ENCODE peak calls at places on chromosome 10, in seven cellular contexts. M, O, T, U, I, Z and V are unnamed samples.

GRCh38 chr10:103652599-103653281 is 159.2 kb downstream of the NEURL1 start:
- DNase-seq in M (peak), O (no peak), T (no peak), U (no peak), I (no peak), Z (no peak), V (no peak)

GRCh38 chr10:46298346-46299266 is 11.8 kb downstream of the ANTXRL start:
- DNase-seq in M (no peak), O (no peak), T (no peak), U (peak), I (peak), Z (no peak), V (peak)

GRCh38 chr10:31789555-31789954 is 139.1 kb downstream of the ARHGAP12 start:
- DNase-seq in M (no peak), O (no peak), T (no peak), U (no peak), I (no peak), Z (no peak), V (no peak)

GRCh38 chr10:104895981-104896380 is 254.9 kb downstream of the SORCS3 start:
- DNase-seq in M (no peak), O (no peak), T (no peak), U (no peak), I (no peak), Z (no peak), V (no peak)

GRCh38 chr10:88983206-88983605 is 7.4 kb upstream of the FAS start:
- DNase-seq in M (no peak), O (no peak), T (no peak), U (no peak), I (no peak), Z (no peak), V (no peak)

GRCh38 chr10:132521466-132522102 is 16.0 kb upstream of the INPP5A start:
- DNase-seq in M (peak), O (peak), T (no peak), U (no peak), I (no peak), Z (no peak), V (peak)

GRCh38 chr10:133537551-133538545 is 10.7 kb downstream of the CYP2E1 start:
- DNase-seq in M (no peak), O (no peak), T (no peak), U (no peak), I (no peak), Z (no peak), V (no peak)

GRCh38 chr10:21516270-21517131 is 9.0 kb downstream of the SKIDA1 start:
- DNase-seq in M (peak), O (peak), T (no peak), U (peak), I (peak), Z (peak), V (peak)

GRCh38 chr10:33134011-33134751 is 176.2 kb upstream of the ITGB1 start:
- DNase-seq in M (peak), O (peak), T (peak), U (no peak), I (no peak), Z (peak), V (no peak)

GRCh38 chr10:29146311-29146710 is 142.6 kb upstream of the LYZL1 start:
- DNase-seq in M (no peak), O (no peak), T (no peak), U (no peak), I (no peak), Z (no peak), V (no peak)

GRCh38 chr10:6737758-6738463 is 157.8 kb upstream of the PRKCQ start:
- DNase-seq in M (no peak), O (no peak), T (peak), U (no peak), I (no peak), Z (no peak), V (no peak)

GRCh38 chr10:6743291-6743849 is 163.3 kb upstream of the PRKCQ start:
- DNase-seq in M (no peak), O (no peak), T (peak), U (no peak), I (no peak), Z (no peak), V (no peak)

GRCh38 chr10:6738464-6738824 is 158.4 kb upstream of the PRKCQ start:
- DNase-seq in M (no peak), O (no peak), T (no peak), U (no peak), I (no peak), Z (no peak), V (no peak)

GRCh38 chr10:6739530-6740174 is 159.6 kb upstream of the PRKCQ start:
- DNase-seq in M (no peak), O (no peak), T (no peak), U (no peak), I (no peak), Z (no peak), V (no peak)

DNA sequence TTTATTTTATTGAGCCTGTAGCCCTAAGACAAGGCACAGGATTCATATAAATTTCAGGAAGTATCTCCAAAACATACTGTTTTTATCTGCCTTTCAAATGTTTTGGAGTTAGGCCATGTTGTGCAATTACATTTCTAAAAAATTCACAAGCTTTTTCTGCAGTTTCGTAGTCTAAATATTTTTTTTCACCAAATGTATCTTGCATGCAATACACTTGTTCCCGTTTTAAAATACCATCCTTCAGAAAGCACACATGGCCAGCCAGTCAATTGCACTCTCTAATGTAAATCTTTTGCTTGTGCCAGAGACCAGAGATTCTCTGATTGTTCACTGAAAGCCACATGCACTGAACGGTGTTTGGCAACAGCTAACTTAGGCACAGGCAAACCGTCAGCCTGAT is 161.5 kb upstream of the PRKCQ start:
- DNase-seq in M (no peak), O (no peak), T (no peak), U (no peak), I (no peak), Z (no peak), V (no peak)
- TF ChIP-seq CTCF in M (no peak), O (no peak), T (no peak), U (no peak), I (no peak), Z (no peak), V (no peak)

GRCh38 chr10:35633006-35633980 is 8.8 kb downstream of the FZD8 start:
- DNase-seq in M (no peak), O (no peak), T (no peak), U (no peak), I (no peak), Z (no peak), V (no peak)
- H3K27ac ChIP-seq in M (no peak), O (no peak), T (no peak), U (no peak), I (no peak), Z (no peak), V (no peak)

DNA sequence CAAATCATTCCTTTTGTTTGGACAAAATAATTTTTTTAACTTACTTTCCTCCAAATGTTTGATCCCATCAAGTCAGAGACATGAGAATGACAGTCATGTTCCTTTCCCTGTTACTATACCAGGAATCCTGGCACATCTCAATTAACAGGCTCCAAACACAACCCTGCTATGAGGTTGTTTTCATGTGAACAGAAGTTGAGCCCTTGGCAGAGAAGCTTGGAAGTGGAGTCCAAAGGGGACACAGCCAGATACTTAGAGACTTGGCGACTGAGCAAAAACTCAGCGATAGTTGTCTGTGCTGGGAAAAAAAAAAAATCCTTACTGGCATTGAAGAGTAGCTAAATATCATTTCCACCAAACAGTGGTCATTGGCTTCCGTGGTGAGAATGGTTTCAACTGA is 12.8 kb downstream of the TUBAL3 start:
- DNase-seq in M (no peak), O (no peak), T (no peak), U (no peak), I (no peak), Z (no peak), V (no peak)
- TF ChIP-seq CTCF in M (no peak), O (no peak), T (no peak), U (no peak), I (no peak), Z (no peak), V (no peak)

GRCh38 chr10:3830946-3831345 is 45.9 kb upstream of the KLF6 start:
- DNase-seq in M (no peak), O (no peak), T (no peak), U (no peak), I (no peak), Z (no peak), V (no peak)

GRCh38 chr10:3827768-3828403 is 42.9 kb upstream of the KLF6 start:
- DNase-seq in M (no peak), O (no peak), T (no peak), U (no peak), I (no peak), Z (no peak), V (no peak)

GRCh38 chr10:3829193-3830050 is 44.4 kb upstream of the KLF6 start:
- DNase-seq in M (no peak), O (no peak), T (no peak), U (no peak), I (no peak), Z (no peak), V (no peak)

GRCh38 chr10:3827266-3827665 is 42.3 kb upstream of the KLF6 start:
- DNase-seq in M (no peak), O (no peak), T (no peak), U (no peak), I (no peak), Z (no peak), V (no peak)

GRCh38 chr10:3828404-3829192 is 43.6 kb upstream of the KLF6 start:
- DNase-seq in M (no peak), O (peak), T (no peak), U (no peak), I (peak), Z (peak), V (no peak)
- H3K27ac ChIP-seq in M (peak), O (peak), T (no peak), U (peak), I (no peak), Z (peak), V (peak)

GRCh38 chr10:23326541-23327307 is 17.9 kb downstream of the C10orf67 start:
- DNase-seq in M (no peak), O (no peak), T (no peak), U (no peak), I (no peak), Z (no peak), V (no peak)

GRCh38 chr10:23322082-23322481 is 22.5 kb downstream of the C10orf67 start:
- DNase-seq in M (no peak), O (no peak), T (no peak), U (no peak), I (no peak), Z (no peak), V (no peak)

GRCh38 chr10:23330953-23331352 is 13.6 kb downstream of the C10orf67 start:
- DNase-seq in M (no peak), O (no peak), T (no peak), U (no peak), I (no peak), Z (no peak), V (no peak)

GRCh38 chr10:23319835-23320234 is 24.8 kb downstream of the C10orf67 start:
- DNase-seq in M (no peak), O (no peak), T (no peak), U (no peak), I (no peak), Z (no peak), V (no peak)

DNA sequence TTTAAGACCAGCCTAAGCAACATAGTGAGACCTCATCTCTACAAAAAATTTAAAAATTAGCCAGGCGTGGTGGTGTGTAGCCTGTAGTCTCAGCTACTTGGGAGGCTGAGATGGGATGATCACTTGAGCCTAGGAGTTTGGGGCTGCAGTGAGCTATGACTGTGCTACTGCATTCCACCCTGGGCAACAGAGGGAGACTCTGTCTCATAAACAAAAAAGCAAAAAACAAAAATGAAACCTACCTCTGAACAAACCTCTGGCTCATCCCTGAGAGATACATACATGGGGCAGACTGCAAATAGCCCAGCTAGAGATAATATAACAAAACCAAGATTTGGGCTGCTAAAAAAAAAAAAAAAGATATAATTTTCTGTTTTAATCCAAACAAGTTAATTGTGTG is 19.5 kb downstream of the C10orf67 start:
- DNase-seq in M (no peak), O (no peak), T (no peak), U (no peak), I (no peak), Z (no peak), V (no peak)
- TF ChIP-seq CTCF in M (no peak), O (no peak), T (no peak), U (peak), I (no peak), Z (no peak), V (no peak)

DNA sequence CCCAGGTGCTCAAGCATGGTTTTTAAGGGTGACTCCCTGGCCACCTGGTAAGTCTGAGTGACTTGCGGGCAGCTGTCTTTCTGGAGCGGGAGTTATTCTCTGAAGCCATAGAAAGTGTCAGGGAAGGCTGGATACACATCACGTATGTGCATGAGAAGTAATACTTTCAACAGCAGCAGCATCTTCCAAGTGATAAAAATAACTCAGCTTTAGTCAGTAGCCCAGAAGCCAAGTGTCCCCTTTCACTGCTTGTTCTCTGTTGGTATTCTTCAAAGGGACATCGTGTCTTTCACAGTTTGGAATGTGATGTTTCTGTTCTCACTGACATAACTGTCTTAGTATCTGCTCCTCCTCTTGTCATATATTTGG is 97.6 kb downstream of the KIAA1217 start:
- DNase-seq in M (no peak), O (no peak), T (no peak), U (no peak), I (no peak), Z (no peak), V (no peak)
- H3K27ac ChIP-seq in M (peak), O (no peak), T (no peak), U (peak), I (no peak), Z (peak), V (no peak)

GRCh38 chr10:101217450-101218281 is 11.6 kb downstream of the LBX1 start:
- DNase-seq in M (no peak), O (no peak), T (no peak), U (peak), I (no peak), Z (peak), V (no peak)
- TF ChIP-seq CTCF in M (no peak), O (no peak), T (no peak), U (no peak), I (no peak), Z (no peak), V (no peak)

DNA sequence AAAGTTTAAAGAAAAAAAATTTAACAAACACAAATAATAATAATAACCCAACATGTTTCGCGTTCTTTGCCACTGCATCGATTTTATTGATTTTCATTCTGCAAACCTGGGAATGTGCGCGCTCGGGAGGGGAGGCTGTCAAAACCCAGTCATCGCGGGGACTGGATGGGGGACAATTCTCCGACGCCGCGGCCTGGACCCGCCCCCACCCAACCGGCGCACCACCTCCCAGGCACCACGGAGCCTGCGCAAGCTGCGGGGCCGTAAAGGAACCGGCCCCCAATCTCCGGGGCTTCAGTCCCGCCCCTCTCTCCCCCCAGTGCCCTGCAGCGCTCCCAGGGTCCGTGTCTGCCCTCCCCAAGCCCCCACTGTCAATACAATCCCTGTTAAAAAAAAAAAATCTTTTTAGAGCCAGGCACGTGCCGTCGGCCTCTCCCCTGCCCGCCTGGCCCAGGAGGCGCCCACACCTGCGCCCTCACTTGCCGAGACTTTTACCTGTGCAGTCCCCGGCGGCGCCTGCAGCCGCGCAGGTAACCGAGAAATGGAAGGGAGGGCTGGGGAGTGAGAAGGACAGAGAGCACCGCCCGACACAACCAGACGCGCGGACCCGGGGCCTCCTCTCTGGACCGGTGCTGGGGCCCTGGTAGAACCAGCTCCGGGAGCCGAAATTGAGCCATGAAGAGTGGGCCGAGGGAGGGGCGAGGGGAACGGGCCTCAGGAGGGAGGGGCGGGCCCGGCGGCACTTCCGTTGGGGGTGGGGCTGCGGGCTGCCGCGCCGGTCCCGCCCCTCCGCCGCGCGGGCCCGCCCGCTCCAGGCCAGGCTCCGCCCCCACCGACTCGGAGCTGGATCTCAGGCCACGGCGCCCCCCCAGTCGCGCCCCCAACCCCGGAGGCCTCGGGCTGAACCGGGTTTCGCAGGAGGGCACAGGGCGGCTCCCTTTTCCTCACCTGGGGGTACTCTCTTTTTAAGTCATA is 7.6 kb upstream of the ZNF503 start:
- DNase-seq in M (peak), O (peak), T (peak), U (peak), I (peak), Z (peak), V (no peak)
- H3K27ac ChIP-seq in M (peak), O (peak), T (peak), U (peak), I (no peak), Z (peak), V (peak)

DNA sequence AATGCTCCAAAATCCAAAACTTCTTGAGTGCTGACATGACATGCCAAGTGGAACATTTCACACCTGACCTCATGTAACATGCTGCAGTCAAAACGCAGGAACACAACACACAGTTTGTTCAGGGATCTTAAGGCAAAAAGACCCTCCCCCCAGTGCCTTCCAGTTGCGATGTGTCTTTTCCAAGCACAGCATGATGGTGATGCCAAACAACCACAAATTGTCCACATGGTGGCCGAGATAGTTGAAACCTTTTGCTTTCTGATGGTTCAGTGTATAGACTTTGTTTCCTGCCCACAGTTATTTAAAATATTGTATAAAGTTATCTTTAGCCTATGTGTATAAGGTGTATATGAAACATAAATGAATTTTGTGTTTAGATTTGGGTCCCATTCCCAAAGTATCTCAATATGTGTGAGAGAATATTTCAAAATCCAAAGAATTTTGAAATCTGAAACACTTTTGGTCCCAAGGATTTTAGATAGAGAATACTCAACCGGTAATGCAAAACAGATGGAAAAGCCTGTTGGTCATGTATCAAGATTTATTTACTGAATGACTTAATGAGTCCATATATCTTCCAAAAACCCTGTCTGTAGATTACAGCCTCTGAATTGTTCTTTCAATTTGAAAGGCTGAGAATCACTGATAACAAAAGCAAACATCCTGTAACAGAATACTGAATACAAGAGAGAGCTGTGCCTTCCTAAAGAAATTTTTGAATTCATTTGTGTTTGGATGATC is 93.4 kb upstream of the OIT3 start:
- DNase-seq in M (no peak), O (no peak), T (no peak), U (no peak), I (no peak), Z (no peak), V (no peak)
- TF ChIP-seq CTCF in M (no peak), O (no peak), T (no peak), U (no peak), I (no peak), Z (no peak), V (no peak)

GRCh38 chr10:107616463-107617131 is 452.1 kb upstream of the SORCS1 start:
- DNase-seq in M (no peak), O (no peak), T (no peak), U (no peak), I (no peak), Z (no peak), V (no peak)

GRCh38 chr10:107614939-107615665 is 450.6 kb upstream of the SORCS1 start:
- DNase-seq in M (no peak), O (no peak), T (no peak), U (no peak), I (no peak), Z (no peak), V (no peak)

GRCh38 chr10:107616031-107616430 is 451.5 kb upstream of the SORCS1 start:
- DNase-seq in M (no peak), O (no peak), T (no peak), U (no peak), I (no peak), Z (no peak), V (no peak)

GRCh38 chr10:107618461-107619093 is 454.1 kb upstream of the SORCS1 start:
- DNase-seq in M (no peak), O (no peak), T (no peak), U (no peak), I (no peak), Z (no peak), V (no peak)

GRCh38 chr10:107619124-107619523 is 454.6 kb upstream of the SORCS1 start:
- DNase-seq in M (no peak), O (no peak), T (no peak), U (no peak), I (no peak), Z (no peak), V (no peak)
- H3K27ac ChIP-seq in M (no peak), O (no peak), T (no peak), U (no peak), I (no peak), Z (no peak), V (no peak)